ENCODE peak calls at places on chromosomes 11 and 22, in six cellular contexts. H is mucosa of gallbladder, G is HS-5, P is pons, J is ureter, U is neural crest cell. I is an unnamed sample.

GRCh38 chr11:296976-297665 is 2.2 kb downstream of the IFITM5 start:
- DNase-seq in J (no peak), U (no peak), G (no peak), H (no peak), P (no peak), I (no peak)

GRCh38 chr11:45930031-45930794 is 7.8 kb downstream of the LARGE2 start:
- DNase-seq in P (no peak), G (no peak), H (peak), U (no peak), J (peak), I (peak)

GRCh38 chr22:31953251-31953650 is 8.9 kb downstream of the YWHAH start:
- DNase-seq in P (no peak), H (no peak), G (no peak), J (no peak), U (no peak), I (no peak)

GRCh38 chr22:48749555-48750227 is 1078.0 kb downstream of the BRD1 start:
- DNase-seq in G (no peak), J (peak), U (no peak), P (no peak), H (no peak), I (no peak)

GRCh38 chr11:18243783-18244362 is 4.6 kb downstream of the SAA2 start:
- DNase-seq in P (peak), H (peak), U (peak), J (peak), G (peak), I (peak)

GRCh38 chr11:126354631-126355323 is 709 bp upstream of the ST3GAL4 start:
- DNase-seq in G (no peak), P (no peak), H (no peak), J (peak), U (no peak), I (no peak)

GRCh38 chr11:102653744-102654291 is 28.7 kb upstream of the MMP20 start:
- DNase-seq in G (no peak), H (no peak), J (no peak), P (no peak), U (no peak), I (peak)

GRCh38 chr11:124669193-124669592 is 4.3 kb downstream of the SIAE start:
- DNase-seq in J (peak), P (peak), G (peak), H (peak), U (peak), I (peak)

GRCh38 chr11:59207988-59208432 is 4.7 kb downstream of the MPEG1 start:
- DNase-seq in H (no peak), G (no peak), U (peak), P (peak), J (no peak), I (peak)

GRCh38 chr11:37040921-37041320 is 442.9 kb upstream of the RAG2 start:
- DNase-seq in H (no peak), P (peak), U (no peak), G (no peak), J (no peak), I (no peak)

GRCh38 chr11:125517116-125517804 is 21.2 kb upstream of the FEZ1 start:
- DNase-seq in H (no peak), P (peak), U (peak), G (no peak), J (no peak), I (no peak)

GRCh38 chr11:66339686-66340483 is 3.7 kb upstream of the RIN1 start:
- DNase-seq in H (no peak), U (no peak), J (no peak), G (no peak), P (no peak), I (no peak)

GRCh38 chr11:64324692-64325469 is 7.0 kb downstream of the PRDX5 start:
- DNase-seq in H (no peak), J (no peak), G (no peak), P (no peak), U (no peak), I (peak)

GRCh38 chr22:29710922-29711593 is 8.7 kb upstream of the CABP7 start:
- DNase-seq in J (peak), H (peak), P (no peak), U (no peak), G (no peak), I (no peak)

GRCh38 chr22:19232620-19233019 is 54.1 kb upstream of the SLC25A1 start:
- DNase-seq in U (no peak), G (no peak), P (no peak), J (no peak), H (no peak), I (no peak)

GRCh38 chr11:76712125-76712524 is 41.6 kb upstream of the LRRC32 start:
- DNase-seq in G (no peak), P (no peak), U (no peak), J (no peak), H (no peak), I (no peak)

GRCh38 chr11:2562181-2562581 is 117.4 kb downstream of the KCNQ1 start:
- DNase-seq in H (no peak), P (peak), J (no peak), G (no peak), U (peak), I (no peak)

GRCh38 chr11:78821371-78822306 is 247.0 kb upstream of the NARS2 start:
- DNase-seq in U (no peak), P (no peak), G (no peak), J (no peak), H (no peak), I (peak)

GRCh38 chr11:67648140-67648795 is 2.3 kb downstream of the ACY3 start:
- DNase-seq in P (no peak), G (no peak), H (no peak), U (no peak), J (peak), I (no peak)

GRCh38 chr11:21561589-21561988 is 631.3 kb upstream of the ANO5 start:
- DNase-seq in H (no peak), J (no peak), P (no peak), U (no peak), G (no peak), I (no peak)

GRCh38 chr11:23769214-23769613 is 727.6 kb upstream of the LUZP2 start:
- DNase-seq in J (no peak), H (no peak), G (no peak), U (no peak), P (no peak), I (no peak)

GRCh38 chr22:35538801-35539321 is 1.8 kb upstream of the RASD2 start:
- DNase-seq in J (no peak), G (no peak), P (no peak), U (peak), H (no peak), I (peak)

GRCh38 chr22:22513619-22514018 is 5.1 kb upstream of the ZNF280B start:
- DNase-seq in U (no peak), G (no peak), H (no peak), J (no peak), P (no peak), I (no peak)

GRCh38 chr11:10004526-10005113 is 289.4 kb downstream of the SBF2 start:
- DNase-seq in P (no peak), H (no peak), G (no peak), J (no peak), U (no peak), I (no peak)

GRCh38 chr11:13105237-13105844 is 96.2 kb downstream of the RASSF10 start:
- DNase-seq in G (no peak), U (no peak), H (peak), P (no peak), J (no peak), I (no peak)

GRCh38 chr11:16669799-16670415 is 68.5 kb upstream of the C11orf58 start:
- DNase-seq in P (no peak), H (no peak), U (no peak), J (no peak), G (peak), I (peak)

GRCh38 chr22:43996170-43996980 is 27.7 kb upstream of the PARVB start:
- DNase-seq in U (no peak), G (no peak), H (peak), P (no peak), J (peak), I (no peak)

GRCh38 chr11:26943636-26944035 is 50.3 kb upstream of the FIBIN start:
- DNase-seq in J (no peak), H (no peak), P (no peak), G (no peak), U (no peak), I (no peak)

GRCh38 chr11:132430352-132431091 is 1060.1 kb downstream of the NTM start:
- DNase-seq in H (no peak), G (no peak), J (no peak), U (no peak), P (no peak), I (no peak)

GRCh38 chr11:67996051-67996450 is 7.8 kb downstream of the UNC93B1 start:
- DNase-seq in P (no peak), G (no peak), H (no peak), J (no peak), U (no peak), I (no peak)

GRCh38 chr11:128669491-128669890 is 24.4 kb upstream of the FLI1 start:
- DNase-seq in P (no peak), U (no peak), G (peak), J (no peak), H (no peak), I (peak)

GRCh38 chr22:29780220-29780619 is 13.1 kb downstream of the UQCR10 start:
- DNase-seq in G (no peak), U (no peak), J (no peak), P (no peak), H (no peak), I (no peak)

GRCh38 chr22:50537765-50538164 is 7.9 kb upstream of the KLHDC7B start:
- DNase-seq in G (no peak), U (no peak), J (peak), H (no peak), P (no peak), I (no peak)

GRCh38 chr22:32926600-32926999 is 125.1 kb downstream of the TIMP3 start:
- DNase-seq in J (no peak), H (no peak), U (no peak), G (no peak), P (no peak), I (peak)